ENCODE peak calls at places on chromosomes 16 and 17, in four cellular contexts. B is adipocyte, V is neural progenitor cell, U is IMR-90. H is an unnamed sample.

GRCh38 chr16:21277927-21278706 is at the start of gene CRYM:
- DNase-seq in U (no peak), V (peak; percentile 88), B (peak; percentile 81), H (no peak)

GRCh38 chr16:10982430-10983174 is 38.2 kb downstream of the CLEC16A start:
- DNase-seq in U (peak; percentile 37), V (no peak), B (peak; percentile 54), H (no peak)

GRCh38 chr17:78882546-78883089 is 20.4 kb downstream of the CEP295NL start:
- DNase-seq in B (no peak), V (no peak), U (no peak), H (no peak)

GRCh38 chr17:38727661-38728220 is 2.4 kb upstream of the CISD3 start:
- DNase-seq in V (no peak), B (no peak), U (no peak), H (no peak)

GRCh38 chr17:17872468-17873345 is 35.9 kb upstream of the SREBF1 start:
- DNase-seq in V (no peak), U (peak; percentile 32), B (no peak), H (no peak)

GRCh38 chr17:79330696-79331095 is 256.1 kb downstream of the ENGASE start:
- DNase-seq in V (no peak), U (no peak), B (no peak), H (no peak)

GRCh38 chr16:4316103-4316731 is 350 bp downstream of the GLIS2 start:
- DNase-seq in U (no peak), V (peak; percentile 68), B (peak; percentile 74), H (no peak)

GRCh38 chr17:2683912-2684311 is 27.7 kb downstream of the CLUH start:
- DNase-seq in U (peak; percentile 75), V (no peak), B (no peak), H (no peak)

GRCh38 chr17:77600346-77600745 is 358.2 kb upstream of the TNRC6C start:
- DNase-seq in U (no peak), V (no peak), B (no peak), H (no peak)

GRCh38 chr16:12321363-12321762 is 344.8 kb downstream of the SNX29 start:
- DNase-seq in V (peak; percentile 26), B (no peak), U (no peak), H (no peak)

GRCh38 chr17:50117202-50118040 is 12.5 kb downstream of the SAMD14 start:
- DNase-seq in V (peak; percentile 92), B (peak; percentile 69), U (peak; percentile 35), H (peak; percentile 46)

GRCh38 chr17:13410874-13411273 is 190.9 kb downstream of the HS3ST3A1 start:
- DNase-seq in U (peak; percentile 44), B (peak; percentile 44), V (no peak), H (no peak)

GRCh38 chr16:57724541-57724940 is 11.0 kb upstream of the KATNB1 start:
- DNase-seq in B (no peak), V (no peak), U (no peak), H (no peak)

GRCh38 chr17:57515662-57516211 is 229.4 kb downstream of the CCDC182 start:
- DNase-seq in U (no peak), V (no peak), B (no peak), H (no peak)

GRCh38 chr17:81723651-81724209 is 11.6 kb downstream of the SLC25A10 start:
- DNase-seq in V (no peak), U (no peak), B (no peak), H (no peak)

GRCh38 chr17:50152736-50153135 is 2.3 kb upstream of the PPP1R9B start:
- DNase-seq in U (no peak), V (no peak), B (no peak), H (no peak)

GRCh38 chr16:12729448-12729847 is 74.2 kb downstream of the CPPED1 start:
- DNase-seq in B (peak; percentile 75), U (peak; percentile 30), V (no peak), H (peak; percentile 65)

GRCh38 chr17:64070213-64070612 is 49.8 kb upstream of the ICAM2 start:
- DNase-seq in V (no peak), U (no peak), B (no peak), H (no peak)

GRCh38 chr16:11056989-11057645 is 112.8 kb downstream of the CLEC16A start:
- DNase-seq in U (no peak), V (no peak), B (no peak), H (no peak)

GRCh38 chr16:21302898-21303528 is 24.9 kb upstream of the CRYM start:
- DNase-seq in B (peak; percentile 66), U (peak; percentile 93), V (no peak), H (peak; percentile 64)

GRCh38 chr17:41689497-41690299 is 1.0 kb downstream of the EIF1 start:
- DNase-seq in V (peak; percentile 72), B (peak; percentile 78), U (peak; percentile 69), H (no peak)

GRCh38 chr16:73000020-73000906 is 47.7 kb downstream of the ZFHX3 start:
- DNase-seq in U (no peak), V (no peak), B (peak; percentile 35), H (peak; percentile 58)

GRCh38 chr17:75472119-75472518 is 15.7 kb downstream of the TMEM94 start:
- DNase-seq in U (no peak), V (no peak), B (no peak), H (no peak)

GRCh38 chr16:30927789-30928378 is 4.5 kb downstream of the FBXL19 start:
- DNase-seq in U (peak; percentile 25), B (peak; percentile 38), V (peak; percentile 81), H (peak; percentile 14)

GRCh38 chr17:17681187-17681743 is at the start of gene RAI1:
- DNase-seq in U (peak; percentile 79), B (peak; percentile 95), V (peak; percentile 90), H (peak; percentile 67)

GRCh38 chr17:64718058-64718457 is 56.0 kb upstream of the SMURF2 start:
- DNase-seq in V (no peak), U (no peak), B (no peak), H (no peak)

GRCh38 chr17:9116861-9117568 is 95.7 kb downstream of the NTN1 start:
- DNase-seq in U (no peak), B (no peak), V (no peak), H (no peak)

GRCh38 chr17:6455321-6455705 is 11.1 kb downstream of the PIMREG start:
- DNase-seq in U (peak; percentile 17), B (peak; percentile 15), V (peak; percentile 78), H (peak; percentile 14)

GRCh38 chr17:17666111-17666714 is 15.0 kb upstream of the RAI1 start:
- DNase-seq in V (no peak), U (peak; percentile 82), B (peak; percentile 42), H (peak; percentile 73)

GRCh38 chr16:11170696-11171447 is 85.1 kb downstream of the SOCS1 start:
- DNase-seq in B (no peak), U (no peak), V (no peak), H (no peak)

GRCh38 chr17:48299760-48300159 is 130.3 kb downstream of the SKAP1 start:
- DNase-seq in V (no peak), U (no peak), B (no peak), H (no peak)

GRCh38 chr17:38725066-38725465 is 5.1 kb upstream of the CISD3 start:
- DNase-seq in B (no peak), U (no peak), V (no peak), H (no peak)

GRCh38 chr17:55171634-55172328 is 93.0 kb upstream of the HLF start:
- DNase-seq in U (no peak), B (no peak), V (no peak), H (no peak)

GRCh38 chr17:75010683-75011406 is 1.6 kb upstream of the MRPL58 start:
- DNase-seq in V (no peak), B (no peak), U (peak; percentile 55), H (peak; percentile 30)

GRCh38 chr16:79601092-79601977 is 798 bp upstream of the MAF start:
- DNase-seq in U (no peak), B (peak; percentile 20), V (peak; percentile 62), H (peak; percentile 13)

GRCh38 chr17:82180776-82181528 is 31.7 kb downstream of the CCDC57 start:
- DNase-seq in B (no peak), U (no peak), V (no peak), H (no peak)

DNA sequence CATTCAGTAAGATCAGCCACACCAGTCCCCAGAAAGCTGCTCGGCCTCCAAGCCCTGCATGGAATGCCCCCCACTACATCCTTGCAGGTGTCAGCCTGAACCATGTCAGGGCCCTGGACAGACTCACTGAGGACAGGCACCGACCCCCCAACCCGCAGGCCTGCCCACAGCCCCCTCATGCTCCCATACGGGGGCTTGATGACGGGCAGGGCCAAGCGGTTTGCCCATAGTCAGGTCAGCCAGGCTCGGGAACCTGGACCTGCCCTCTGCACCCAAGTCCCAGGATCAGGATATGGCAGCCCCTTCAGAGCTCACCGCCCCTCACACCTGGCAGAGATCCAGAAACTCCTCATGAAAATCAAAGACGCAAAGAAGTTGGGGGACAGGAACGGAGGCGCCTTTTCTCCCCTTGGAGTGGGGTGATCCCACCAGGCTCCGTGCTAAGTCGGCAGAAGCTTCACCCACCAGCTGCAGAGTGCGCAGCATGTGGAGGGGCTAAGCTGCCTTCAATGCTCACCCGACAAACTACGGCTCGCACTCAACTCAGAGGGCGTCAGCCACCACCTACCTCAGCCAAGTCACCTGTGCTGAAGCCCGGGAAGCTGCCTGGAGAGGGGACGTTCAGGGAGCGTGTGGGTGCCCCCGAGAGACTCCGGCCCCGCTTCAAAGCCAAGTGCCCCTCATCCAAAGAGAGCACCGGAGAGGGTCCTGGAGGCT is 26.5 kb downstream of the GNPTG start:
- DNase-seq in U (no peak), B (no peak), V (no peak), H (no peak)
- H3K9ac ChIP-seq in U (peak overlapping the region; percentile 73), B (peak overlapping the region; percentile 84), V (no peak overlapping the region), H (peak overlapping the region; percentile 87)

GRCh38 chr16:22353188-22353919 is 21.1 kb downstream of the CDR2 start:
- DNase-seq in U (peak; percentile 89), B (peak; percentile 57), V (no peak), H (peak; percentile 97)

GRCh38 chr16:22355487-22355908 is 18.9 kb downstream of the CDR2 start:
- DNase-seq in U (no peak), V (no peak), B (no peak), H (no peak)

GRCh38 chr16:22352119-22352518 is 22.3 kb downstream of the CDR2 start:
- DNase-seq in V (no peak), B (no peak), U (no peak), H (no peak)

GRCh38 chr16:22353933-22354541 is 20.4 kb downstream of the CDR2 start:
- DNase-seq in U (no peak), V (no peak), B (no peak), H (peak; percentile 43)

DNA sequence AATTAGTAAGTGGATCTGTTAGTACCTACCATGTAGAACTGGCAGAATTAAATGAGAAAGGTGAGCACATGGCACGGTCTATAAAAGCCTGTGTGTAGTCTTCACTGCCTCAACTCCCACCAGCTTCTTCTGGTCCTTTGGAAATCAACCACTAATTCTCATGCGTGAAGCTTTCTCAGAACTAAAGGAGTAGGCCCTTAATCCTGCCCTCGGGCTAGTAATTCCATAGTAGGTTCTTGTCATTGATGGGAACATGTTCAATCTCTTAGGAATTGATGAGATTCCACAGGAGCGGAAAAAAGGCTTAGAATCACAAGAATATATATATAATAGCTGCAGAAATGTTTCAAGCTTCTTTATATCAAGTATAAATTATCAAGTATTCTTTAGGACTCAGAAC is 21.7 kb downstream of the CDR2 start:
- DNase-seq in B (no peak), V (no peak), U (no peak), H (no peak)
- H3K9ac ChIP-seq in B (no peak overlapping the region), V (no peak overlapping the region), U (peak overlapping the region; percentile 35), H (peak overlapping the region; percentile 22)

DNA sequence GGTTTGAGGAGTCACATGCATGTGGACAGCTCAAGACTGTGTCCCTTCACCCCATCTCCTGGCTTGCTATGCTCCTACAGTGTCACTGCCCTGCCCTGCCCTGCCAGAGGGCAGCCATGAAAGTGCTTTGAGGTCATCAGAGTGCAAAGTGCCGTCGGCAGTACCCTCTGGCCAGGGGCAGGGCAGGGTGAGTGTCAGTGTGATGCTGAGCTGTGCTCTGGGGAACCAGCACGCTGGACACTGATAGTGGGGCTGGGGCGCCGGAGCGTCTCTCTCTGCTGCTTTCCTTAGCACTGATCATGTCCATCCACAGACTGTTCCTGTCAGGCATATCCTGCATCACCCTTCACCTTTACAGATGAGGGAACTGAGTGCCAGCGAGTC is 1.6 kb upstream of the SPATA32 start:
- DNase-seq in B (no peak), U (no peak), V (no peak), H (no peak)
- H3K9ac ChIP-seq in B (no peak overlapping the region), U (no peak overlapping the region), V (no peak overlapping the region), H (no peak overlapping the region)

GRCh38 chr16:51184702-51185433 is 33.8 kb upstream of the SALL1 start:
- DNase-seq in U (no peak), V (peak; percentile 27), B (no peak), H (no peak)
- H3K9ac ChIP-seq in U (no peak overlapping the region), V (no peak overlapping the region), B (no peak overlapping the region), H (no peak overlapping the region)

H was measured in astrocyte.